ENCODE peak calls at places on chromosomes 11 and 22, in four cellular contexts. G, S, K and A are unnamed samples.

GRCh38 chr22:44522526-44523170 is 24.6 kb upstream of the RTL6 start:
- DNase-seq in S (no peak), G (no peak), K (no peak), A (no peak)

GRCh38 chr11:66314186-66314501 is 2.7 kb downstream of the CD248 start:
- DNase-seq in G (no peak), S (no peak), K (no peak), A (no peak)

GRCh38 chr11:95444309-95445202 is 213.6 kb upstream of the SESN3 start:
- DNase-seq in K (no peak), S (no peak), G (no peak), A (no peak)

GRCh38 chr22:22569218-22569617 is 10.2 kb upstream of the PRAME start:
- DNase-seq in K (no peak), G (no peak), S (no peak), A (no peak)

GRCh38 chr11:77471520-77472234 is 2.2 kb downstream of the PAK1 start:
- DNase-seq in K (no peak), G (no peak), S (peak; percentile 10), A (no peak)

GRCh38 chr11:19813158-19813879 is 100.7 kb downstream of the NAV2 start:
- DNase-seq in K (no peak), G (no peak), S (no peak), A (no peak)

GRCh38 chr22:17655289-17655688 is 16.7 kb downstream of the BCL2L13 start:
- DNase-seq in G (no peak), S (no peak), K (no peak), A (peak; percentile 88)

GRCh38 chr11:111285205-111286079 is 12.9 kb upstream of the POU2AF3 start:
- DNase-seq in K (no peak), G (no peak), S (no peak), A (no peak)

GRCh38 chr22:39959640-39960447 is at the start of gene TMA7B:
- DNase-seq in G (no peak), S (peak; percentile 49), K (no peak), A (peak; percentile 51)

GRCh38 chr22:39463931-39464390 is 7.1 kb downstream of the MGAT3 start:
- DNase-seq in G (no peak), K (no peak), S (no peak), A (no peak)

GRCh38 chr11:89182773-89183172 is 5.1 kb downstream of the TYR start:
- DNase-seq in K (no peak), G (no peak), S (no peak), A (no peak)

GRCh38 chr22:49659281-49659923 is 168.3 kb downstream of the BRD1 start:
- DNase-seq in K (no peak), G (no peak), S (no peak), A (no peak)

GRCh38 chr11:24295360-24295759 is 201.5 kb upstream of the LUZP2 start:
- DNase-seq in G (no peak), K (no peak), S (no peak), A (no peak)

GRCh38 chr22:48376428-48376827 is 1451.2 kb downstream of the BRD1 start:
- DNase-seq in G (no peak), S (no peak), K (no peak), A (no peak)

GRCh38 chr22:17501679-17502285 is 61.5 kb upstream of the SLC25A18 start:
- DNase-seq in K (peak; percentile 57), G (peak; percentile 39), S (peak; percentile 51), A (peak; percentile 45)

GRCh38 chr22:42964994-42965699 is 49.8 kb downstream of the PACSIN2 start:
- DNase-seq in K (no peak), S (no peak), G (no peak), A (no peak)

GRCh38 chr11:2437516-2437915 is 6.8 kb downstream of the TRPM5 start:
- DNase-seq in K (no peak), S (no peak), G (no peak), A (no peak)

GRCh38 chr11:79388201-79388600 is 52.6 kb downstream of the TENM4 start:
- DNase-seq in K (no peak), S (no peak), G (no peak), A (no peak)

GRCh38 chr11:127003260-127003981 is 2.9 kb upstream of the KIRREL3 start:
- DNase-seq in G (peak; percentile 42), S (peak; percentile 17), K (no peak), A (no peak)

GRCh38 chr11:37858398-37858797 is 1260.4 kb upstream of the RAG2 start:
- DNase-seq in G (no peak), K (no peak), S (no peak), A (no peak)

GRCh38 chr22:38513063-38513462 is 7.0 kb upstream of the DDX17 start:
- DNase-seq in S (peak; percentile 31), K (no peak), G (peak; percentile 35), A (peak; percentile 10)

GRCh38 chr11:126834149-126834548 is 166.4 kb downstream of the KIRREL3 start:
- DNase-seq in G (no peak), S (no peak), K (no peak), A (no peak)

GRCh38 chr11:123576501-123576900 is 77.9 kb downstream of the SCN3B start:
- DNase-seq in K (no peak), G (no peak), S (no peak), A (no peak)

GRCh38 chr11:125489166-125489565 is 6.9 kb downstream of the FEZ1 start:
- DNase-seq in S (no peak), K (no peak), G (no peak), A (no peak)

GRCh38 chr11:117833401-117833891 is 8.9 kb upstream of the FXYD2 start:
- DNase-seq in G (no peak), S (no peak), K (no peak), A (no peak)

GRCh38 chr11:11985016-11985715 is 23.3 kb downstream of the DKK3 start:
- DNase-seq in K (no peak), S (no peak), G (no peak), A (no peak)

DNA sequence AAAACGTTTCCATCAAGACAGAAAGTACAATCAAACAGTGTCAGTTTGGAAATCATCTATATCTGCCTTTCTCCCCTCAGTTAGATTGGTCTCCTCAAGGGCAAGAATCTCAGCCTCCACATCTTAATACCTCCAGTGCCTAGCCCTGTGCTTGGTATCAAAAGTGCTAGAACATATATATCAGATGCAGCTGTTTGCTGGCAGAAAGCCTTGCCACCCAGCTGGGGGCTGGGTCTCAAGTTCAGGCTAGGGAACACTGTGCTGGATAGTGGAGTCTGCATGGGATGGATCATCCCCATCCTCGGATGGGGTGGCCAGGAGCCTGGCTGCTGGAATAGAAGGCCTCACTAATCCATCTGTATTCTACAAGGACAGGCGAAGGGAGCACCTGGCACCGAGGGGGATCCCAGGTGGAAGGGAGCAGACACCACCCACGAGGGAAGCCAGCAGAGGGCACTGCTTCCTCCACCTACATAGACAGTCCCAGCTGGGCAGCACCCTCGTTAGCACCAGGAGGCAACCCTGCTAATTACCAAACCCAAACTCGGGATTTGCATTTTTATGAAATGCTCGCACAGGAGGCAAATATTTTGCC is 602.2 kb downstream of the BUD13 start:
- DNase-seq in S (peak; percentile 25), G (no peak), K (no peak), A (no peak)
- TF ChIP-seq SPI1 in S (no peak), G (no peak), K (no peak), A (no peak)

GRCh38 chr11:86741489-86742435 is 58.6 kb upstream of the PRSS23 start:
- DNase-seq in K (no peak), S (no peak), G (no peak), A (no peak)
- TF ChIP-seq SPI1 in K (no peak), S (no peak), G (no peak), A (no peak)

GRCh38 chr11:1157645-1158591 is at the start of gene MUC5AC:
- DNase-seq in G (no peak), S (no peak), K (no peak), A (no peak)
- TF ChIP-seq SPI1 in G (no peak), S (no peak), K (no peak), A (no peak)

DNA sequence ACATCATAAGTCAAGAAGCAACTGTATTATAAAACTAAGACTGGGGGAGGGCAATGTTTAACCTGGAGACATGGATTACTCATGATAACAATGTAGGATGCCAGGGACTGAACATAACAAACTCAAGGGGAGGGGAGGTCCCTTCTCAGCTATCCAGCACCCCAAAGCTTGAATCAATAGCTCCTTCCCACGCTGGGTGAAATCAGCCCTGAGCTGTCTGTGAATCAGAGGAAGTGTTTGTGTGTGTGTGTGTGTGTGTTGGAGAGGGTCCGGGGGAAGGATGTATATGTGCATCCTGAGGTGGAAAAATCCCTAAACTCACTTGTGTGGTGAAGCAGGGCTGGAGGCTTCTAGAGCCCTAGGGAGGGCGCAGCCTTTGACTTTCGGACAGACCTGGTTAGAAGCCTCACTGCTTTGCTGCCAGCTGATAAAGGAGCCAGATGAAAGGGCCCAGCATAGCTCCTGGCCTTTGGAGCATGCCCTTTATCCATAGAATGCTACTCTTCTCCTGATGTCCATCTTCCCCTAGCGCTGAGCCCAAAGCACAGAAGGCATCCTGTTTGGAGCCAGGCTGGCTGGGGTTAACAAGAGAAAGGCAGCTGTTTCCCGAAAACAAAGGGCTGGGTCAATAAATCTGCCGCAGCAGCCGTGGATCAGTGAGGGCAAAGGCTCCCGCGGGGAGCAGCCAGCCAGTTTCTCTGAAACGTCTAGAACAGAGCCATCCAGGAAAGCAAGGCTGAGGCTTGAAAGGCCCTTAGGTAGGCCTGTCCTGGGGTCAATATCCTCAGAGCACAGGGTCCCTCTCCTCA is 35.8 kb downstream of the TNKS1BP1 start:
- DNase-seq in K (no peak), G (no peak), S (no peak), A (no peak)
- TF ChIP-seq SPI1 in K (no peak), G (no peak), S (no peak), A (no peak)

GRCh38 chr22:31950226-31950625 is 5.9 kb downstream of the YWHAH start:
- DNase-seq in S (no peak), K (no peak), G (no peak), A (peak; percentile 22)
- TF ChIP-seq SPI1 in S (no peak), K (no peak), G (no peak), A (no peak)

GRCh38 chr11:8671242-8671641 is 11.2 kb downstream of the TRIM66 start:
- DNase-seq in G (no peak), K (no peak), S (no peak), A (no peak)
- TF ChIP-seq SPI1 in G (no peak), K (no peak), S (no peak), A (no peak)

GRCh38 chr11:15935370-15935769 is 421.0 kb downstream of the SOX6 start:
- DNase-seq in K (no peak), G (no peak), S (no peak), A (no peak)

GRCh38 chr11:15938362-15938725 is 418.0 kb downstream of the SOX6 start:
- DNase-seq in K (no peak), S (no peak), G (no peak), A (no peak)

GRCh38 chr11:15936011-15936410 is 420.3 kb downstream of the SOX6 start:
- DNase-seq in G (no peak), S (no peak), K (no peak), A (no peak)

GRCh38 chr11:15938983-15939382 is 417.4 kb downstream of the SOX6 start:
- DNase-seq in S (no peak), K (no peak), G (no peak), A (no peak)

GRCh38 chr11:15937601-15938361 is 418.6 kb downstream of the SOX6 start:
- DNase-seq in G (no peak), K (no peak), S (no peak), A (no peak)
- TF ChIP-seq SPI1 in G (no peak), K (no peak), S (no peak), A (no peak)